ENCODE peak calls at places on chromosomes 7 and 10, in eight cellular contexts. O is EH; E is CD4-positive, alpha-beta T cell; D is activated gamma-delta T cell treated with anti-CD3 and anti-CD28 coated beads, Interleukin-2, amount 50 U/mL, for 16 hours; Z is Calu3; A is tibial nerve; B is adrenal gland; R is A549. F is an unnamed sample.

GRCh38 chr7:29469984-29470557 is 93.6 kb upstream of the PRR15 start:
- DNase-seq in E (no peak), O (no peak), A (no peak), B (no peak), D (no peak), R (no peak), Z (no peak), F (no peak)

GRCh38 chr10:119090968-119091367 is 10.4 kb upstream of the EIF3A start:
- DNase-seq in E (peak; percentile 43), R (peak; percentile 40), A (no peak), O (peak; percentile 71), D (no peak), B (no peak), Z (peak; percentile 42), F (peak; percentile 37)

GRCh38 chr7:140231779-140232491 is 55.2 kb upstream of the KDM7A start:
- DNase-seq in B (no peak), O (no peak), D (no peak), R (no peak), E (no peak), A (no peak), Z (no peak), F (no peak)

GRCh38 chr7:33107136-33108066 is 1.8 kb downstream of the RP9 start:
- DNase-seq in E (peak; percentile 13), R (peak; percentile 62), O (peak; percentile 66), A (peak; percentile 28), B (peak; percentile 23), D (no peak), Z (peak; percentile 57), F (peak; percentile 43)

GRCh38 chr7:33998487-33998886 is 93.1 kb downstream of the BMPER start:
- DNase-seq in E (no peak), B (no peak), D (no peak), Z (no peak), O (no peak), R (no peak), A (peak; percentile 64), F (peak; percentile 49)

GRCh38 chr7:114889646-114890285 is 32.1 kb upstream of the MDFIC start:
- DNase-seq in Z (no peak), E (no peak), O (peak; percentile 97), D (no peak), A (no peak), R (peak; percentile 92), B (no peak), F (peak; percentile 91)

GRCh38 chr10:8853048-8853447 is 798.6 kb downstream of the GATA3 start:
- DNase-seq in D (no peak), B (no peak), R (no peak), O (no peak), Z (no peak), A (no peak), E (no peak), F (no peak)

GRCh38 chr10:4688620-4689019 is 137.4 kb upstream of the AKR1E2 start:
- DNase-seq in O (no peak), E (no peak), B (no peak), Z (no peak), A (no peak), R (no peak), D (no peak), F (no peak)

GRCh38 chr10:72449842-72450495 is 95.2 kb upstream of the DNAJB12 start:
- DNase-seq in D (no peak), O (no peak), B (no peak), A (no peak), Z (peak; percentile 56), E (no peak), R (no peak), F (no peak)

GRCh38 chr7:77199008-77199966 is at the start of gene FGL2:
- DNase-seq in D (no peak), O (peak; percentile 43), R (no peak), B (peak; percentile 48), E (peak; percentile 19), Z (no peak), A (peak; percentile 72), F (peak; percentile 34)

GRCh38 chr10:125262414-125262813 is 102.1 kb upstream of the CTBP2 start:
- DNase-seq in A (no peak), E (no peak), R (no peak), B (no peak), Z (no peak), O (no peak), D (no peak), F (no peak)

GRCh38 chr10:123997486-123998196 is 95.8 kb downstream of the CHST15 start:
- DNase-seq in A (peak; percentile 50), R (peak; percentile 55), B (no peak), O (peak; percentile 98), D (no peak), E (no peak), Z (peak; percentile 47), F (peak; percentile 95)

GRCh38 chr7:70512719-70513118 is 619.2 kb upstream of the GALNT17 start:
- DNase-seq in B (no peak), Z (no peak), O (no peak), R (no peak), A (no peak), D (no peak), E (no peak), F (no peak)

GRCh38 chr7:43850348-43851116 is 18.8 kb downstream of the MRPS24 start:
- DNase-seq in Z (no peak), O (peak; percentile 55), R (no peak), B (no peak), A (no peak), D (no peak), E (no peak), F (no peak)

GRCh38 chr7:138510003-138510402 is 49.9 kb downstream of the TRIM24 start:
- DNase-seq in A (no peak), Z (no peak), R (no peak), E (no peak), D (no peak), O (no peak), B (no peak), F (no peak)

GRCh38 chr7:141463986-141464385 is 87.2 kb upstream of the AGK start:
- DNase-seq in A (no peak), B (no peak), D (no peak), O (peak; percentile 9), E (no peak), Z (no peak), R (no peak), F (peak; percentile 28)

GRCh38 chr7:23335621-23336020 is 36.5 kb downstream of the MALSU1 start:
- DNase-seq in E (no peak), A (no peak), R (no peak), D (no peak), O (no peak), B (no peak), Z (no peak), F (no peak)

F was measured in astrocyte of the cerebellum.